ENCODE peak calls at places on chromosomes 4 and X, in eight cellular contexts. One of them, this sample, is unnamed.
A peak's percentile ranks its signal among the peaks of the same experiment; 100 is the strongest.

GRCh38 chrX:96685205-96686099 is 810 bp downstream of the DIAPH2 start:
- DNase-seq in adrenal gland: peak; percentile 54
- DNase-seq in glutamatergic neuron: peak; percentile 21
- DNase-seq in PC-3: peak; percentile 55
- DNase-seq in H9: peak; percentile 33
- DNase-seq in MCF 10A: peak; percentile 57
- DNase-seq in HFF-Myc: no peak
- DNase-seq in epithelial cell of esophagus: peak; percentile 53
- DNase-seq in this sample: no peak

GRCh38 chrX:117959045-117959444 is 157.6 kb downstream of the KLHL13 start:
- DNase-seq in epithelial cell of esophagus: no peak
- DNase-seq in H9: no peak
- DNase-seq in glutamatergic neuron: no peak
- DNase-seq in MCF 10A: no peak
- DNase-seq in adrenal gland: no peak
- DNase-seq in HFF-Myc: no peak
- DNase-seq in PC-3: no peak
- DNase-seq in this sample: no peak

GRCh38 chr4:72604324-72604723 is 35.3 kb upstream of the ADAMTS3 start:
- DNase-seq in PC-3: peak; percentile 83
- DNase-seq in MCF 10A: peak; percentile 92
- DNase-seq in HFF-Myc: no peak
- DNase-seq in H9: no peak
- DNase-seq in epithelial cell of esophagus: peak; percentile 79
- DNase-seq in glutamatergic neuron: no peak
- DNase-seq in adrenal gland: no peak
- DNase-seq in this sample: no peak

GRCh38 chr4:102868153-102868781 is 525 bp upstream of the CISD2 start:
- DNase-seq in PC-3: no peak
- DNase-seq in MCF 10A: no peak
- DNase-seq in glutamatergic neuron: peak; percentile 17
- DNase-seq in adrenal gland: peak; percentile 61
- DNase-seq in HFF-Myc: no peak
- DNase-seq in epithelial cell of esophagus: no peak
- DNase-seq in H9: no peak
- DNase-seq in this sample: no peak

GRCh38 chr4:48449151-48449550 is 34.0 kb upstream of the SLC10A4 start:
- DNase-seq in H9: no peak
- DNase-seq in MCF 10A: no peak
- DNase-seq in glutamatergic neuron: no peak
- DNase-seq in adrenal gland: no peak
- DNase-seq in HFF-Myc: no peak
- DNase-seq in epithelial cell of esophagus: no peak
- DNase-seq in PC-3: no peak
- DNase-seq in this sample: no peak

GRCh38 chr4:40316333-40316781 is 18.8 kb upstream of the CHRNA9 start:
- DNase-seq in H9: no peak
- DNase-seq in epithelial cell of esophagus: peak; percentile 90
- DNase-seq in PC-3: peak; percentile 70
- DNase-seq in glutamatergic neuron: no peak
- DNase-seq in MCF 10A: peak; percentile 92
- DNase-seq in adrenal gland: peak; percentile 4
- DNase-seq in HFF-Myc: peak; percentile 65
- DNase-seq in this sample: peak; percentile 94

GRCh38 chr4:25788839-25789238 is 73.9 kb downstream of the SEL1L3 start:
- DNase-seq in glutamatergic neuron: no peak
- DNase-seq in MCF 10A: no peak
- DNase-seq in PC-3: no peak
- DNase-seq in HFF-Myc: no peak
- DNase-seq in adrenal gland: no peak
- DNase-seq in H9: no peak
- DNase-seq in epithelial cell of esophagus: peak; percentile 45
- DNase-seq in this sample: no peak

GRCh38 chr4:121702136-121702535 is 5.4 kb upstream of the ANXA5 start:
- DNase-seq in H9: no peak
- DNase-seq in adrenal gland: no peak
- DNase-seq in glutamatergic neuron: no peak
- DNase-seq in epithelial cell of esophagus: no peak
- DNase-seq in HFF-Myc: no peak
- DNase-seq in PC-3: no peak
- DNase-seq in MCF 10A: no peak
- DNase-seq in this sample: no peak

GRCh38 chr4:90745176-90745575 is 618.0 kb downstream of the CCSER1 start:
- DNase-seq in MCF 10A: peak; percentile 32
- DNase-seq in adrenal gland: no peak
- DNase-seq in H9: no peak
- DNase-seq in glutamatergic neuron: no peak
- DNase-seq in PC-3: peak; percentile 85
- DNase-seq in epithelial cell of esophagus: peak; percentile 75
- DNase-seq in HFF-Myc: no peak
- DNase-seq in this sample: no peak

GRCh38 chr4:178414881-178415446 is 972.7 kb upstream of the AGA start:
- DNase-seq in glutamatergic neuron: no peak
- DNase-seq in HFF-Myc: no peak
- DNase-seq in adrenal gland: no peak
- DNase-seq in MCF 10A: no peak
- DNase-seq in H9: no peak
- DNase-seq in epithelial cell of esophagus: no peak
- DNase-seq in PC-3: no peak
- DNase-seq in this sample: no peak

GRCh38 chr4:59314637-59315036 is 1885.5 kb upstream of the ADGRL3 start:
- DNase-seq in H9: no peak
- DNase-seq in PC-3: no peak
- DNase-seq in glutamatergic neuron: no peak
- DNase-seq in adrenal gland: no peak
- DNase-seq in epithelial cell of esophagus: no peak
- DNase-seq in HFF-Myc: no peak
- DNase-seq in MCF 10A: no peak
- DNase-seq in this sample: no peak

GRCh38 chrX:137568741-137569469 is 3.0 kb downstream of the ZIC3 start:
- DNase-seq in H9: peak; percentile 31
- DNase-seq in epithelial cell of esophagus: no peak
- DNase-seq in MCF 10A: no peak
- DNase-seq in PC-3: no peak
- DNase-seq in HFF-Myc: no peak
- DNase-seq in glutamatergic neuron: no peak
- DNase-seq in adrenal gland: no peak
- DNase-seq in this sample: no peak

GRCh38 chr4:81786063-81786763 is 314.5 kb upstream of the RASGEF1B start:
- DNase-seq in MCF 10A: peak; percentile 40
- DNase-seq in glutamatergic neuron: no peak
- DNase-seq in epithelial cell of esophagus: no peak
- DNase-seq in PC-3: no peak
- DNase-seq in adrenal gland: peak; percentile 69
- DNase-seq in H9: no peak
- DNase-seq in HFF-Myc: no peak
- DNase-seq in this sample: no peak

GRCh38 chrX:150405576-150405975 is 42.5 kb downstream of the MAMLD1 start:
- DNase-seq in glutamatergic neuron: no peak
- DNase-seq in epithelial cell of esophagus: no peak
- DNase-seq in adrenal gland: no peak
- DNase-seq in HFF-Myc: no peak
- DNase-seq in MCF 10A: peak; percentile 38
- DNase-seq in H9: no peak
- DNase-seq in PC-3: peak; percentile 14
- DNase-seq in this sample: no peak
- TF ChIP-seq CTCF in glutamatergic neuron: no peak
- TF ChIP-seq CTCF in epithelial cell of esophagus: no peak
- TF ChIP-seq CTCF in adrenal gland: peak; percentile 26
- TF ChIP-seq CTCF in HFF-Myc: no peak
- TF ChIP-seq CTCF in MCF 10A: no peak
- TF ChIP-seq CTCF in H9: peak; percentile 45
- TF ChIP-seq CTCF in PC-3: peak; percentile 52
- TF ChIP-seq CTCF in this sample: peak; percentile 4

GRCh38 chrX:69063486-69063885 is 101.8 kb downstream of the PJA1 start:
- DNase-seq in adrenal gland: no peak
- DNase-seq in PC-3: no peak
- DNase-seq in MCF 10A: no peak
- DNase-seq in glutamatergic neuron: no peak
- DNase-seq in HFF-Myc: no peak
- DNase-seq in epithelial cell of esophagus: no peak
- DNase-seq in H9: peak; percentile 8
- DNase-seq in this sample: no peak

GRCh38 chrX:69062493-69062892 is 102.8 kb downstream of the PJA1 start:
- DNase-seq in adrenal gland: no peak
- DNase-seq in glutamatergic neuron: no peak
- DNase-seq in PC-3: no peak
- DNase-seq in H9: peak; percentile 5
- DNase-seq in epithelial cell of esophagus: no peak
- DNase-seq in MCF 10A: no peak
- DNase-seq in HFF-Myc: no peak
- DNase-seq in this sample: no peak

GRCh38 chrX:69066021-69066757 is 99.1 kb downstream of the PJA1 start:
- DNase-seq in epithelial cell of esophagus: no peak
- DNase-seq in HFF-Myc: no peak
- DNase-seq in adrenal gland: peak; percentile 25
- DNase-seq in H9: peak; percentile 8
- DNase-seq in MCF 10A: no peak
- DNase-seq in PC-3: no peak
- DNase-seq in glutamatergic neuron: no peak
- DNase-seq in this sample: no peak

GRCh38 chrX:69065451-69065850 is 99.8 kb downstream of the PJA1 start:
- DNase-seq in HFF-Myc: no peak
- DNase-seq in glutamatergic neuron: no peak
- DNase-seq in PC-3: peak; percentile 31
- DNase-seq in adrenal gland: peak; percentile 18
- DNase-seq in epithelial cell of esophagus: peak; percentile 69
- DNase-seq in H9: peak; percentile 6
- DNase-seq in MCF 10A: peak; percentile 16
- DNase-seq in this sample: no peak

DNA sequence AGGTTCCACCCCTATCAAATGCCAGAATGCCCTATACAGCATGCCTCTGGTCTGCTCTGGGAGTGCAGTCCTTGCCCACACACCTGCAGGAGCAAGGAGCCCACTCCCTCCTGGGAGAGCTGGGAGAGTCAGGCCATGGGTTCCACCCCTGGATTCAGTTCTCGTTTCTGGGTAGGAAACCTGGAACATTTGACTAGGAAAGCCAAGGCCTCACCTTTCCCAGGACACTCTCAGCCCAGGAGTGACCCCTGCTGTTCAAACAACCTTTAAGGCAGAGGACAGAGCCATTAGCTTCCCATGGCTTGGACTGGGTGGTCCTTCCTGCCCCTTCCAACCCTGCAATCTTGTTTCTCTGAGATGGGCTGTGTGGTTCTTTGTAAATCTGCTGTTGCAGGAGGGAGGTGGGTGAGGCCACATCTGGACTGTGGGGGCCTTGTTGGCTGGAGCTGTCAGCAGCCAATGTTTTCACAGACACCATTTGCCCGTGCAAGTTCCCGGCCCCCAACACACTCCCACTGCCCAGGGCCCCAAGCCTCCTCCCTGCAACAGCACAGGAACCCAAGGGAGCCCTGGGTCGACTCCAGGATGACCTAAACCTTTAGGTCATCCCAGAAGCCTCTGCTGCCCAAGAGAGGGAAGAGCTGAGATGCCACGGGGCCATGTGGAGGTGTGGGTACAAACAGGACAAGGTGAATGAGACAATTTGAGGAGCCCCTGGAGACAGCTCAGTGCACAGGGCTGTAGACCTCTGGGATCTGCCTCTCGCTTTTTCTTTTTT is 104.4 kb downstream of the PJA1 start:
- DNase-seq in HFF-Myc: no peak
- DNase-seq in PC-3: peak; percentile 61
- DNase-seq in adrenal gland: peak; percentile 66
- DNase-seq in MCF 10A: peak; percentile 65
- DNase-seq in epithelial cell of esophagus: peak; percentile 18
- DNase-seq in H9: peak; percentile 51
- DNase-seq in glutamatergic neuron: no peak
- DNase-seq in this sample: peak; percentile 15
- TF ChIP-seq CTCF in HFF-Myc: peak; percentile 26
- TF ChIP-seq CTCF in PC-3: peak; percentile 58
- TF ChIP-seq CTCF in adrenal gland: peak; percentile 49
- TF ChIP-seq CTCF in MCF 10A: peak; percentile 27
- TF ChIP-seq CTCF in epithelial cell of esophagus: peak; percentile 19
- TF ChIP-seq CTCF in H9: peak; percentile 48
- TF ChIP-seq CTCF in glutamatergic neuron: no peak
- TF ChIP-seq CTCF in this sample: peak; percentile 41

GRCh38 chr4:878796-879729 is 53.1 kb downstream of the GAK start:
- DNase-seq in epithelial cell of esophagus: no peak
- DNase-seq in HFF-Myc: no peak
- DNase-seq in H9: no peak
- DNase-seq in glutamatergic neuron: no peak
- DNase-seq in adrenal gland: no peak
- DNase-seq in MCF 10A: no peak
- DNase-seq in PC-3: no peak
- DNase-seq in this sample: no peak

GRCh38 chr4:874971-875817 is 49.3 kb upstream of the CPLX1 start:
- DNase-seq in PC-3: no peak
- DNase-seq in epithelial cell of esophagus: no peak
- DNase-seq in glutamatergic neuron: no peak
- DNase-seq in MCF 10A: no peak
- DNase-seq in HFF-Myc: no peak
- DNase-seq in H9: no peak
- DNase-seq in adrenal gland: no peak
- DNase-seq in this sample: no peak

GRCh38 chr4:877502-877901 is 51.6 kb upstream of the CPLX1 start:
- DNase-seq in epithelial cell of esophagus: no peak
- DNase-seq in MCF 10A: no peak
- DNase-seq in PC-3: no peak
- DNase-seq in adrenal gland: no peak
- DNase-seq in H9: no peak
- DNase-seq in glutamatergic neuron: no peak
- DNase-seq in HFF-Myc: no peak
- DNase-seq in this sample: no peak

GRCh38 chr4:875818-876423 is 50.0 kb upstream of the CPLX1 start:
- DNase-seq in adrenal gland: no peak
- DNase-seq in glutamatergic neuron: no peak
- DNase-seq in MCF 10A: no peak
- DNase-seq in PC-3: no peak
- DNase-seq in epithelial cell of esophagus: no peak
- DNase-seq in H9: no peak
- DNase-seq in HFF-Myc: no peak
- DNase-seq in this sample: no peak

DNA sequence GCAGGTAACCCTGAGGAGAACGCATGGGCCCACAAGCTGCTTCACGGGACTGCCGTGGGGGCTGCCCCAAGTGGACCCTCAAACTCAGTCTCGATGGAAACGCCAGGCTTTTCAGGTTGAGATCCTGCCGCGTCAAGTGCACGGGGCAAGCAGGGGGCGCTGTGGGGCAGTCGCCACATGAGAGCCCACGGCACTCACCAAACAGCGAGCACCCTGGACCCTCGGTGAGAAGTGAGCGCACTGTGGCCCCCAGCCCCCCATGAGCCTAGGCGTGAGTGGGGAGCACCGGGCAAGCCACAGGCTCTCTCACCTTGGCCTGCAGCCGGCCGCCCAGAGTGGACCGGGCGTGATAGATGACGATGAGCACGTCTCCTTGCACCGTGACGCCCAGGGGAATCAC is 50.9 kb upstream of the CPLX1 start:
- DNase-seq in MCF 10A: no peak
- DNase-seq in HFF-Myc: no peak
- DNase-seq in PC-3: no peak
- DNase-seq in epithelial cell of esophagus: no peak
- DNase-seq in H9: peak; percentile 60
- DNase-seq in glutamatergic neuron: peak; percentile 41
- DNase-seq in adrenal gland: no peak
- DNase-seq in this sample: no peak
- TF ChIP-seq CTCF in MCF 10A: peak; percentile 17
- TF ChIP-seq CTCF in HFF-Myc: peak; percentile 26
- TF ChIP-seq CTCF in PC-3: peak; percentile 30
- TF ChIP-seq CTCF in epithelial cell of esophagus: no peak
- TF ChIP-seq CTCF in H9: peak; percentile 75
- TF ChIP-seq CTCF in glutamatergic neuron: peak; percentile 47
- TF ChIP-seq CTCF in adrenal gland: peak; percentile 10
- TF ChIP-seq CTCF in this sample: peak; percentile 8

GRCh38 chrX:17323397-17323796 is 51.6 kb upstream of the NHS start:
- DNase-seq in glutamatergic neuron: no peak
- DNase-seq in HFF-Myc: no peak
- DNase-seq in adrenal gland: no peak
- DNase-seq in epithelial cell of esophagus: no peak
- DNase-seq in MCF 10A: no peak
- DNase-seq in H9: no peak
- DNase-seq in PC-3: peak; percentile 9
- DNase-seq in this sample: no peak
- TF ChIP-seq CTCF in glutamatergic neuron: no peak
- TF ChIP-seq CTCF in HFF-Myc: no peak
- TF ChIP-seq CTCF in adrenal gland: peak; percentile 37
- TF ChIP-seq CTCF in epithelial cell of esophagus: no peak
- TF ChIP-seq CTCF in MCF 10A: no peak
- TF ChIP-seq CTCF in H9: peak; percentile 54
- TF ChIP-seq CTCF in PC-3: peak; percentile 47
- TF ChIP-seq CTCF in this sample: no peak

This sample was measured in AG09319.